ENCODE peak calls at places on chromosome 2, in seven cellular contexts. I is KG1; X is H7; D is neuronal stem cell; T is stimulated activated naive B cell treated with anti-CD40 and anti-IgM and Interleukin-4, amounts not matched to agents 10 μg/mL and 1 μg/mL and 100 μg/mL, for 72 hours; P is progenitor cell of endocrine pancreas; W is AG10803. N is an unnamed sample.

GRCh38 chr2:25558262-25558661 is 115.1 kb downstream of the DTNB start:
- DNase-seq in P (no peak), D (no peak), I (peak; percentile 68), T (peak; percentile 25), W (peak; percentile 72), X (no peak), N (peak; percentile 13)

GRCh38 chr2:133812826-133813617 is 244.8 kb upstream of the NCKAP5 start:
- DNase-seq in W (peak; percentile 31), T (no peak), X (no peak), I (no peak), D (no peak), P (no peak), N (no peak)

GRCh38 chr2:190490502-190490901 is 44.0 kb downstream of the NEMP2 start:
- DNase-seq in X (no peak), W (no peak), P (no peak), T (no peak), D (no peak), I (no peak), N (no peak)

GRCh38 chr2:151264157-151264835 is 2.6 kb upstream of the RBM43 start:
- DNase-seq in P (no peak), I (no peak), T (no peak), X (peak; percentile 35), W (no peak), D (no peak), N (no peak)

GRCh38 chr2:230414302-230414701 is 1.7 kb upstream of the SP100 start:
- DNase-seq in P (no peak), W (no peak), I (no peak), D (no peak), X (no peak), T (no peak), N (no peak)

GRCh38 chr2:60533114-60534033 is 20.1 kb downstream of the BCL11A start:
- DNase-seq in P (no peak), I (no peak), X (no peak), T (no peak), W (peak; percentile 89), D (no peak), N (no peak)

GRCh38 chr2:48398285-48399135 is 131.4 kb upstream of the STON1 start:
- DNase-seq in I (no peak), D (peak; percentile 74), X (no peak), P (no peak), T (no peak), W (no peak), N (no peak)

GRCh38 chr2:102301867-102302362 is 9.4 kb upstream of the IL1RL1 start:
- DNase-seq in P (no peak), W (no peak), X (peak; percentile 30), D (peak; percentile 17), T (peak; percentile 62), I (peak; percentile 50), N (peak; percentile 33)

GRCh38 chr2:211133766-211134165 is 577.4 kb downstream of the CPS1 start:
- DNase-seq in I (no peak), W (no peak), X (no peak), T (no peak), D (no peak), P (no peak), N (no peak)

GRCh38 chr2:235505210-235505741 is 11.4 kb downstream of the AGAP1 start:
- DNase-seq in X (peak; percentile 76), I (no peak), P (no peak), T (no peak), D (no peak), W (peak; percentile 13), N (no peak)

GRCh38 chr2:241867776-241868420 is 1.6 kb upstream of the RTP5 start:
- DNase-seq in W (no peak), I (no peak), P (no peak), T (no peak), X (peak; percentile 55), D (no peak), N (peak; percentile 19)

GRCh38 chr2:180519276-180519675 is 461.1 kb upstream of the UBE2E3 start:
- DNase-seq in P (no peak), T (no peak), I (no peak), X (no peak), W (peak; percentile 29), D (no peak), N (no peak)

GRCh38 chr2:134391751-134392160 is 137.9 kb downstream of the MGAT5 start:
- DNase-seq in I (no peak), X (no peak), P (no peak), W (no peak), D (no peak), T (no peak), N (no peak)

GRCh38 chr2:157989227-157989626 is 112.4 kb upstream of the UPP2 start:
- DNase-seq in W (no peak), D (no peak), P (no peak), I (no peak), T (no peak), X (no peak), N (no peak)

GRCh38 chr2:181218271-181218935 is 238.0 kb downstream of the UBE2E3 start:
- DNase-seq in X (no peak), T (no peak), D (peak; percentile 11), I (no peak), P (no peak), W (no peak), N (no peak)

N was measured in NK-92 treated with Interleukin-12 subunit alpha and Interleukin-12 subunit beta, amount 100 ng/mL, for 24 hours.